ENCODE peak calls at places on chromosomes 11 and 22, in six cellular contexts. M is HTR-8/SVneo; I is activated CD4-positive, alpha-beta T cell treated with anti-CD3 and anti-CD28 coated beads, Interleukin-2, amount 50 U/mL, for 1 hour; U is pulmonary artery endothelial cell; T is MV-4-11; S is cardiac fibroblast. W is an unnamed sample.

GRCh38 chr11:34150494-34151151 is 45.2 kb downstream of the NAT10 start:
- DNase-seq in T (no peak), M (no peak), I (no peak), S (peak; percentile 8), U (no peak), W (no peak)

GRCh38 chr11:57644748-57645715 is 4.7 kb downstream of the YPEL4 start:
- DNase-seq in I (peak; percentile 85), S (peak; percentile 81), M (peak; percentile 73), U (no peak), T (peak; percentile 13), W (no peak)

GRCh38 chr11:12220305-12220704 is 109.9 kb downstream of the MICAL2 start:
- DNase-seq in U (no peak), I (no peak), S (peak; percentile 81), T (no peak), M (no peak), W (no peak)

GRCh38 chr11:44437122-44437521 is 127.2 kb upstream of the ALX4 start:
- DNase-seq in S (no peak), T (peak; percentile 5), M (no peak), I (no peak), U (no peak), W (no peak)

GRCh38 chr11:74282421-74282820 is 29.0 kb downstream of the P4HA3 start:
- DNase-seq in S (no peak), U (no peak), I (no peak), M (no peak), T (no peak), W (no peak)

GRCh38 chr22:26906464-26906863 is 249.1 kb downstream of the MIAT start:
- DNase-seq in I (no peak), U (no peak), T (no peak), S (no peak), M (no peak), W (no peak)

GRCh38 chr11:35014352-35014751 is 97.9 kb downstream of the PDHX start:
- DNase-seq in T (no peak), I (no peak), M (no peak), U (no peak), S (peak; percentile 71), W (no peak)

GRCh38 chr11:58070585-58070984 is 39.8 kb downstream of the OR6Q1 start:
- DNase-seq in T (no peak), U (no peak), I (no peak), S (no peak), M (no peak), W (no peak)

GRCh38 chr22:43925433-43926348 is 2.1 kb downstream of the PNPLA3 start:
- DNase-seq in I (no peak), U (no peak), M (no peak), S (peak; percentile 41), T (peak; percentile 73), W (no peak)

GRCh38 chr11:122197055-122197987 is 81.3 kb upstream of the BLID start:
- DNase-seq in U (peak; percentile 91), I (no peak), S (peak; percentile 92), M (peak; percentile 85), T (peak; percentile 3), W (no peak)

GRCh38 chr11:72226701-72227100 is 2.1 kb downstream of the INPPL1 start:
- DNase-seq in I (no peak), U (no peak), M (no peak), T (no peak), S (no peak), W (peak; percentile 38)

GRCh38 chr11:3947084-3947483 is 91.6 kb downstream of the STIM1 start:
- DNase-seq in T (peak; percentile 72), I (peak; percentile 30), M (no peak), U (peak; percentile 48), S (peak; percentile 91), W (no peak)

GRCh38 chr11:99489561-99489960 is 468.8 kb downstream of the CNTN5 start:
- DNase-seq in T (no peak), S (peak; percentile 53), U (no peak), M (no peak), I (no peak), W (no peak)

GRCh38 chr11:106625566-106625965 is 392.7 kb downstream of the GUCY1A2 start:
- DNase-seq in T (no peak), S (peak; percentile 39), I (no peak), U (no peak), M (no peak), W (no peak)